ENCODE peak calls at places on chromosomes 5 and 9, in five cellular contexts. H, O, W, E and I are unnamed samples.

GRCh38 chr5:144150996-144151395 is 19.5 kb downstream of the YIPF5 start:
- DNase-seq in E (no peak), O (no peak), W (no peak), H (no peak), I (no peak)

GRCh38 chr9:133122935-133123611 is 2.0 kb upstream of the RALGDS start:
- DNase-seq in H (no peak), W (no peak), E (no peak), O (no peak), I (no peak)

GRCh38 chr5:64693636-64694035 is 3.3 kb downstream of the SHISAL2B start:
- DNase-seq in O (no peak), H (no peak), W (no peak), E (no peak), I (no peak)

GRCh38 chr5:65329266-65329665 is 152.5 kb downstream of the ADAMTS6 start:
- DNase-seq in H (no peak), W (no peak), E (no peak), O (no peak), I (no peak)

GRCh38 chr9:131051592-131052517 is 42.9 kb downstream of the LAMC3 start:
- DNase-seq in E (no peak), O (no peak), W (no peak), H (no peak), I (no peak)

GRCh38 chr9:4923580-4924544 is 61.2 kb upstream of the JAK2 start:
- DNase-seq in H (no peak), W (peak; percentile 57), E (no peak), O (no peak), I (no peak)

GRCh38 chr9:87722393-87722792 is 3.5 kb upstream of the CTSL start:
- DNase-seq in E (no peak), O (no peak), H (no peak), W (no peak), I (no peak)

GRCh38 chr9:86940774-86941173 is 6.5 kb downstream of the GAS1 start:
- DNase-seq in H (no peak), E (peak; percentile 80), O (no peak), W (peak; percentile 62), I (no peak)

GRCh38 chr9:1916676-1917075 is 98.5 kb upstream of the SMARCA2 start:
- DNase-seq in O (no peak), E (no peak), H (no peak), W (no peak), I (no peak)

GRCh38 chr9:77156646-77157371 is 20.5 kb upstream of the VPS13A start:
- DNase-seq in E (no peak), O (no peak), H (no peak), W (no peak), I (no peak)

GRCh38 chr5:138725885-138726457 is 27.3 kb upstream of the CTNNA1 start:
- DNase-seq in E (peak; percentile 68), W (no peak), O (no peak), H (no peak), I (no peak)

GRCh38 chr5:14380712-14381111 is 200.9 kb upstream of the OTULINL start:
- DNase-seq in W (no peak), E (no peak), H (no peak), O (no peak), I (no peak)

GRCh38 chr5:14379739-14380497 is 201.7 kb upstream of the OTULINL start:
- DNase-seq in O (no peak), W (no peak), H (no peak), E (peak; percentile 36), I (no peak)

GRCh38 chr5:14386882-14387575 is 194.6 kb upstream of the OTULINL start:
- DNase-seq in O (no peak), H (no peak), E (no peak), W (no peak), I (no peak)

GRCh38 chr5:14383923-14384322 is 197.7 kb upstream of the OTULINL start:
- DNase-seq in H (no peak), E (no peak), O (no peak), W (no peak), I (no peak)

GRCh38 chr5:14385022-14385421 is 196.6 kb upstream of the OTULINL start:
- DNase-seq in H (no peak), O (no peak), W (no peak), E (no peak), I (no peak)
- H3K36me3 ChIP-seq in H (no peaks in the 10 kb centered on the region), O (peaks cover 15% of the 10 kb centered on the region), W (peaks cover 30% of the 10 kb centered on the region), E (no peaks in the 10 kb centered on the region), I (peaks cover 94% of the 10 kb centered on the region)

GRCh38 chr5:157214399-157214798 is 33.8 kb downstream of the ITK start:
- DNase-seq in E (no peak), H (no peak), O (no peak), W (no peak), I (no peak)

GRCh38 chr5:157216395-157217142 is 35.9 kb downstream of the ITK start:
- DNase-seq in O (no peak), E (no peak), H (no peak), W (no peak), I (no peak)

GRCh38 chr5:157217289-157218024 is 36.8 kb downstream of the ITK start:
- DNase-seq in O (no peak), E (no peak), H (no peak), W (peak; percentile 1), I (no peak)

GRCh38 chr5:157215143-157215825 is 34.6 kb downstream of the ITK start:
- DNase-seq in O (no peak), W (no peak), H (no peak), E (no peak), I (no peak)

DNA sequence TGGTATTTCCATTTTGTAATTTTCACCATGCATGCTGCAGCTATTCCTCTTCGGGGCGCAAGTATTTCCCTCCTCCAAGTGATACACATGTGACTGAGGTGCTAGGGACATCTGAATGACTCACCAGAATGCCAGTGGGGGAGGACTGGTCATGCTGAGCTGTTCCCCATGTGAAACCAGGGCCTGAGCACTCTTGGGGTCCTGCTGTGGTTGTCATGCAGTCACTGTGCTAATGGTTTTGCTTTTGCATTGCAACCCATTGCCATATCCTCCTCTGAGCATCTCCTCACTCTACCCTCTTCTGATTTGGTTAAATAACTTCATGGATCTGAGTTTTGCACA is 35.2 kb downstream of the ITK start:
- DNase-seq in H (no peak), O (no peak), W (no peak), E (no peak), I (no peak)
- H3K36me3 ChIP-seq in H (peaks cover 84% of the 10 kb centered on the region), O (no peaks in the 10 kb centered on the region), W (no peaks in the 10 kb centered on the region), E (no peaks in the 10 kb centered on the region), I (no peaks in the 10 kb centered on the region)

GRCh38 chr5:150637245-150638052 is 3.0 kb upstream of the SYNPO start:
- DNase-seq in H (no peak), O (peak; percentile 72), E (peak; percentile 67), W (peak; percentile 45), I (no peak)
- H3K36me3 ChIP-seq in H (no peaks in the 10 kb centered on the region), O (no peaks in the 10 kb centered on the region), E (no peaks in the 10 kb centered on the region), W (no peaks in the 10 kb centered on the region), I (no peaks in the 10 kb centered on the region)

GRCh38 chr5:109345699-109346098 is 64.1 kb downstream of the PJA2 start:
- DNase-seq in W (no peak), O (no peak), E (no peak), H (no peak), I (no peak)
- H3K36me3 ChIP-seq in W (peaks cover 15% of the 10 kb centered on the region), O (peaks cover 7% of the 10 kb centered on the region), E (peaks cover 15% of the 10 kb centered on the region), H (peaks cover 15% of the 10 kb centered on the region), I (peaks cover 71% of the 10 kb centered on the region)

GRCh38 chr5:150376799-150377771 is 19.6 kb downstream of the TCOF1 start:
- DNase-seq in H (no peak), O (no peak), W (no peak), E (no peak), I (no peak)
- H3K36me3 ChIP-seq in H (peaks cover 72% of the 10 kb centered on the region), O (peaks cover 59% of the 10 kb centered on the region), W (peaks cover 94% of the 10 kb centered on the region), E (no peaks in the 10 kb centered on the region), I (peaks cover 100% of the 10 kb centered on the region)

GRCh38 chr5:149550267-149550582 is 1.0 kb downstream of the CSNK1A1 start:
- DNase-seq in E (no peak), O (no peak), W (no peak), H (no peak), I (no peak)
- H3K36me3 ChIP-seq in E (no peaks in the 10 kb centered on the region), O (peaks cover 16% of the 10 kb centered on the region), W (peaks cover 44% of the 10 kb centered on the region), H (peaks cover 14% of the 10 kb centered on the region), I (no peaks in the 10 kb centered on the region)

DNA sequence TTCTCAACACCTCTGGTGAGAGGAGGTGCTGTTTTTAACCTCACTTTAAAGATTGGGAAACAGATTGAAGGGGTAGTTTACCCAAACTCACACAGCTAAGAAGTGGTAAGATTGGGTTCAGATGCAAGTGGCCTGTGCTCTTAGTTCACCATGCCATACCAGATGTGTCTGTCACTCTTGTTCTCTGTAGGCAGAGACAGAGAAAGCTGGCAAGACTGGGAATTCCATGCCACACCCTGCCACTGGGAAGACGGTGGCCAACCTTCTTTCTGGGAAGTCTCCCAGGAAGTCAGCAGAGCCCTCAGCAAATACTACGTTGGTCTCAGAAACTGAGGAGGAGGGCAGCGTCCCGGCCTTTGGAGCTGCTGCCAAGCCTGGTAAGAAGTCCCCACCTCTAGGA is 11.0 kb downstream of the TCOF1 start:
- DNase-seq in E (no peak), H (no peak), O (no peak), W (no peak), I (no peak)
- H3K36me3 ChIP-seq in E (no peaks in the 10 kb centered on the region), H (peaks cover 72% of the 10 kb centered on the region), O (peaks cover 69% of the 10 kb centered on the region), W (peaks cover 83% of the 10 kb centered on the region), I (peaks cover 97% of the 10 kb centered on the region)

DNA sequence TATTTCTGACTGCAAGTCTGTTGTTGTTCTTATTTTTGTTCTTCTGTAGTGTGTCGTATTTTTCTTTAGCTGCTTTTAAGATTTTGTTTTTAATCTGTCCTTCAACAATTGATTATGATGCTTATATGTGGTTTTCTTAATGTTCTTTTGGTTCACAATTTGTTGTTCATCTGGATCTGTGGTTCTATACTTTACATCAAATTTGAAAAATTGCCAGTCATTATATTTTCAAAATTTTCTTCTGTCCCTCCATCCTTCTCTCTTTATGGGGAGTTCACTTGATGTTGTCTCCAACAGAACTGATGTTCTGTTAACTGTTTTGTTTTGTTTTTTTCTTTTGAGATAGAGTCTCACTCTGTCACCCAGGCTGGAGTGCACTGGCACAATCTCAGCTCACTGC is 378.5 kb upstream of the CD180 start:
- DNase-seq in O (no peak), H (no peak), W (no peak), E (no peak), I (no peak)
- H3K36me3 ChIP-seq in O (no peaks in the 10 kb centered on the region), H (no peaks in the 10 kb centered on the region), W (no peaks in the 10 kb centered on the region), E (no peaks in the 10 kb centered on the region), I (no peaks in the 10 kb centered on the region)